ENCODE peak calls at places on chromosome 7, in six cellular contexts. G, J, S, F, I and Z are unnamed samples.

GRCh38 chr7:30752979-30753378 is 1.0 kb downstream of the INMT start:
- DNase-seq in G (peak), J (no peak), S (peak), F (no peak), I (no peak), Z (peak)

GRCh38 chr7:47574473-47575328 is 7.2 kb downstream of the TNS3 start:
- DNase-seq in G (no peak), J (no peak), S (no peak), F (no peak), I (no peak), Z (no peak)

GRCh38 chr7:27897001-27897400 is 157.0 kb downstream of the TAX1BP1 start:
- DNase-seq in G (no peak), J (no peak), S (peak), F (peak), I (no peak), Z (peak)

GRCh38 chr7:138091073-138091472 is 14.8 kb downstream of the AKR1D1 start:
- DNase-seq in G (no peak), J (no peak), S (no peak), F (no peak), I (peak), Z (no peak)

GRCh38 chr7:55592492-55592891 is 20.2 kb upstream of the VOPP1 start:
- DNase-seq in G (no peak), J (no peak), S (no peak), F (no peak), I (no peak), Z (no peak)

GRCh38 chr7:34275629-34276028 is 370.3 kb downstream of the BMPER start:
- DNase-seq in G (no peak), J (no peak), S (no peak), F (no peak), I (no peak), Z (no peak)

GRCh38 chr7:46747222-46747621 is 826.1 kb upstream of the IGFBP3 start:
- DNase-seq in G (no peak), J (no peak), S (no peak), F (peak), I (no peak), Z (peak)

GRCh38 chr7:91718071-91718470 is 162.4 kb downstream of the MTERF1 start:
- DNase-seq in G (no peak), J (no peak), S (peak), F (no peak), I (no peak), Z (no peak)

GRCh38 chr7:74525140-74525539 is 71.4 kb downstream of the GTF2IRD1 start:
- DNase-seq in G (no peak), J (no peak), S (no peak), F (no peak), I (no peak), Z (no peak)

GRCh38 chr7:135929249-135929648 is 47.9 kb downstream of the MTPN start:
- DNase-seq in G (no peak), J (no peak), S (peak), F (no peak), I (no peak), Z (peak)

GRCh38 chr7:47811632-47812380 is 136.5 kb downstream of the PKD1L1 start:
- DNase-seq in G (no peak), J (no peak), S (no peak), F (no peak), I (no peak), Z (no peak)

GRCh38 chr7:128833148-128833938 is 3.1 kb downstream of the FLNC start:
- DNase-seq in G (peak), J (no peak), S (peak), F (peak), I (peak), Z (peak)

GRCh38 chr7:115676080-115676479 is 354.5 kb downstream of the TFEC start:
- DNase-seq in G (peak), J (no peak), S (peak), F (peak), I (peak), Z (peak)

GRCh38 chr7:18408461-18408860 is 87.1 kb upstream of the HDAC9 start:
- DNase-seq in G (peak), J (no peak), S (peak), F (no peak), I (no peak), Z (no peak)

GRCh38 chr7:35035511-35035921 is 1.8 kb downstream of the DPY19L1 start:
- DNase-seq in G (peak), J (no peak), S (peak), F (peak), I (peak), Z (peak)

GRCh38 chr7:17095001-17095574 is 203.4 kb upstream of the AHR start:
- DNase-seq in G (peak), J (peak), S (peak), F (peak), I (no peak), Z (peak)

GRCh38 chr7:123538189-123538714 is 3.9 kb upstream of the IQUB start:
- DNase-seq in G (peak), J (peak), S (peak), F (no peak), I (no peak), Z (peak)

GRCh38 chr7:21948887-21949469 is 3.3 kb upstream of the CDCA7L start:
- DNase-seq in G (no peak), J (no peak), S (no peak), F (no peak), I (no peak), Z (no peak)

GRCh38 chr7:131627589-131628212 is 71.3 kb upstream of the PODXL start:
- DNase-seq in G (no peak), J (no peak), S (no peak), F (no peak), I (no peak), Z (no peak)

GRCh38 chr7:77426052-77426404 is 9.9 kb upstream of the GSAP start:
- DNase-seq in G (no peak), J (no peak), S (no peak), F (no peak), I (no peak), Z (peak)
- H3K4me3 ChIP-seq in G (peak), J (no peak), S (no peak), F (peak), I (no peak), Z (peak)

DNA sequence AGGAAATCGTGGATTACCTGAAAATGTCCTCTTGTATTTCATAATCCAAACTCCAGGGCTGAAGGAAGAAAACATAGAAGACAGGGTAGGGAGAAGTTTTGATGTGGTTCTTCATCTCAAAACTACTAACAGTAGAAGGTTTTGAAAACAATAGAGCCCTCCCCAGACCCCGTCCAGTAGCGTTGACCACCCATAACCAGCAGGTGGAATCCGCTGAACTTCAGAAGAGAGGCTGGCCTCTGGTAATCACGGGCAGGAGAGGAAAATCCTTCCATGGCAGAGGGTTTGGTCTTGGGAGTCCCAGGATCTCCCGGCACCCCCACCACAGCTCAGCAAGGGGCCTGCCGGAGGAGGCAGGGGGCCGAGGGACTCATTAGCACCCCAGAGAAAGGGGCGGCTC is 333.4 kb upstream of the RNF32 start:
- DNase-seq in G (no peak), J (no peak), S (no peak), F (no peak), I (no peak), Z (no peak)
- TF ChIP-seq CTCF in G (no peak), J (no peak), S (no peak), F (no peak), I (no peak), Z (no peak)

GRCh38 chr7:106346678-106347217 is 62.0 kb upstream of the NAMPT start:
- DNase-seq in G (peak), J (peak), S (peak), F (peak), I (no peak), Z (peak)

GRCh38 chr7:106347229-106347833 is 62.5 kb upstream of the NAMPT start:
- DNase-seq in G (no peak), J (no peak), S (no peak), F (no peak), I (no peak), Z (no peak)

GRCh38 chr7:106346167-106346677 is 61.4 kb upstream of the NAMPT start:
- DNase-seq in G (no peak), J (no peak), S (peak), F (no peak), I (no peak), Z (no peak)

GRCh38 chr7:106345421-106346166 is 60.8 kb upstream of the NAMPT start:
- DNase-seq in G (no peak), J (no peak), S (peak), F (no peak), I (no peak), Z (peak)

DNA sequence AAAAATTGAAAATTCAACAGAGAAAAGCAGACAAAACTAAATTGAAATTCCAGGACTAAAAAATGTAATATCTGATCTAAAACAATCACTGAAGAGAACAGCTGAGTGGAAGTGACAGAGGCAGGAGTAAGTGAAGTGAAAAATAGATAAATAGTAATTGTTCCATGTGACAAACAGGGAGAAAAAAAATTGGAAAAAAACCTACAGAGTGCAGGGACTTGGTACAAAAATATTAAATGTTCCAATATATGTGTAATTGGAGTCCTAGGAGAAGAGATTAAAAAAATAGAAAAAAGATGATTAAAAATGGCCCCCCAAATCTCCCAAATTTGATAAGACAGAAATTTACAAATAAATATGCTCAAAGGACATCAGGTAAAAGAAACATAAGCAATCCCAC is 63.4 kb upstream of the NAMPT start:
- DNase-seq in G (no peak), J (no peak), S (no peak), F (no peak), I (no peak), Z (no peak)
- H3K4me3 ChIP-seq in G (no peak), J (no peak), S (no peak), F (peak), I (no peak), Z (no peak)

DNA sequence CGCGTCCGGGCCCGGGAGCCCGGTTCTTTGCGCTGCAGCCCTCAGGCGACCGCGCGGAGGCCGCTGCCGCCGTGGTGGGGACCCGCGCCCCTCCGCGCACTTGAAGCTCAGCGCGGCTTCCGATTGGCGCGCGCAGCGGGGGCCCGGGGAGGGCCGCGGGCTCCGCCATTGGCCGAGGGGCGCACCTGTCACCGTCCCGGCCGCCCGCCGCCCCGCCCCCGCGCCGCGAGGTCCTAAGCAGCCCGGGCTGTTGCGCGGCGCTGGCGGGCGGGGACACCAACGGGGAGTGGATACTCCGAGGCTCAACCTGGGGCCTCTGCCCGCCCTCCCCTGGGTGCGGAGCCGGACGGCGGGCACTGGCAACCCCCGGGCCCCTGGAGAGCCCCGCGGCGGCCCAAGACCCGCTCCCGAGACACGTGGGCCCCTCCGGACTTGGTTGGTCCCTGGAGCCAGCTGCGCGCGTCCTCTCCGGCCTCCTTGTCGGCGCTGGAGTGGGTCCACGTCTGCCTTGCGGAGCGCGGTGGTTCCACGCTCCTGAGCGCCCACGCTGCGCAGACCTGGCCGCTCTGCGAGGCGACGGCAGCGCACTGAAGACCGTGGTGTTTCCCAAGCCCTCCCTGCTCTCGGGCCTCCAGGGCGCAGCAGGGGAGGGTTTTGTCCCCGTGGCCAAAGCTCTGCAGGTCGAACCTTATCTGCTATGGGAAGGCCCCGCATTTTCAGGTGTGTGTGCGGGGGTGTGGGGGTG is at the start of gene MNX1:
- DNase-seq in G (no peak), J (no peak), S (peak), F (peak), I (peak), Z (peak)
- TF ChIP-seq CTCF in G (no peak), J (no peak), S (no peak), F (no peak), I (no peak), Z (no peak)

DNA sequence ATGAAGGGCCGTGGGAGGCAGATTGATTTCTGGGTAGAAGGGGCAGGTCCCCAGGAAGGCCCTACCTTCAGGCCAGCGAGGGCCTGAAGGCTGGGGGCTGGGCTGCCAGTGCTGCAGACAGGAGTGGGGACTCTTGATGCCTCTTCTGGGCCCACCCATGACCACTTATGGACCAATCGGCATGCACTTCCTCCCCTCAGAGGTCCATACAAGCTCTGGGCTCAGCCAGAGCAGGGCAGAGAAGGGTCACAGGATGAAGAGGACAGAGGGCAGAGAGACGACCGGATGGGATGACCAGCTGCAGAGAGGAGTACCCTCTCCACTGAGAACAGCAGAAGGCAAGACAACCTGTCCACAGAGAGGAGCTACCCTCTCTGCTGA is 120.1 kb downstream of the DYNC2I1 start:
- DNase-seq in G (peak), J (no peak), S (no peak), F (no peak), I (peak), Z (no peak)
- H3K4me3 ChIP-seq in G (peak), J (no peak), S (no peak), F (peak), I (peak), Z (peak)

DNA sequence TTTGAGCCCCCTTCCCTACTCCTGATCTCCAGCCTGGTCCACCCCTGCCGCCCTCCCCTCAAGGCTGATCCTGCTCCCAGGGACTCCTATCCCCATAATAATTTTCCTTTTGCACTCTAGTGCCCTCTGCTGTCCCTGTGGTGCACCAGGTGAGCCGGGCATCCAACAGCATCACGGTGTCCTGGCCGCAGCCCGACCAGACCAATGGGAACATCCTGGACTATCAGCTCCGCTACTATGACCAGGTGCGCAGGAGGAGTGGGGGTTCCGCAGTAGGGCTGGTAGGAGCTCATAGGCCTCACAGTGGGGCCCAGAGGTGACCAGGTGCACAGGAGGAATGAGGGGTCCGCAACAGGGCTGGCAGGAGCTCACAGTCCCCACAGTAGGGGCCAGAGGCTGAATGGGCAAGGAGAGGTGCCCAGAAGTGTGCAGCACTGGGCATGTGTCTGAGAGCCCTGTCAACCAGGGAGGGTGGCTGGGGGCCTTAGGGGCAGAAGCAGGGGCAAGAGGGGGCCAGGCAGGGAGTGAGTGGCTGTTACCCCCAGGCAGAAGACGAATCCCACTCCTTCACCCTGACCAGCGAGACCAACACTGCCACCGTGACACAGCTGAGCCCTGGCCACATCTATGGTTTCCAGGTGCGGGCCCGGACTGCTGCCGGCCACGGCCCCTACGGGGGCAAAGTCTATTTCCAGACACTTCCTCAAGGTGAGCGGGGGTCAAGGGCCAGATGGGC is 11.7 kb downstream of the EPHB6 start:
- DNase-seq in G (no peak), J (no peak), S (peak), F (peak), I (peak), Z (peak)
- TF ChIP-seq CTCF in G (peak), J (peak), S (peak), F (peak), I (peak), Z (peak)

DNA sequence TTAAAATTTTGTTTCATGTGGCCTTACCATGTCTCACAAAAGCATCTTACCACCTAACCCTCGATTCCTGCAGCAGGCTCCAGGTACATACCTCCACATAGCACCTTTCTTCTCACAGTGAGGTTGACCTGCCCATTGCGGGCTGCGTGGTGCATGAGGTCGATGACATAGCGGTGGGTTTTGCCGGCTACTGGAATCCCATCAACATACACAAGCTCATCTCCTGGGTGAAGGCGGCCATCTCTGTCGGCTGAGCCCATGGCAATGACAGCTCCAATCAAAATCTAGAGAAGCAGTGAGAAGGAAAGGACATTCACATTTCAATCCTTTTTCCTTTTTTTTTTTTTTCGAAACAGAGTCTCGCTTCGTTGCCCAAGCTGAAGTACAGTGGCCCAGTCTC is 369.3 kb downstream of the PHTF2 start:
- DNase-seq in G (no peak), J (no peak), S (no peak), F (no peak), I (no peak), Z (no peak)
- H3K4me3 ChIP-seq in G (no peak), J (no peak), S (no peak), F (no peak), I (no peak), Z (no peak)

GRCh38 chr7:44375236-44375699 is 49.9 kb upstream of the CAMK2B start:
- DNase-seq in G (no peak), J (no peak), S (no peak), F (no peak), I (peak), Z (no peak)
- TF ChIP-seq CTCF in G (no peak), J (peak), S (no peak), F (peak), I (peak), Z (no peak)

GRCh38 chr7:43572516-43573049 is 10.3 kb upstream of the STK17A start:
- DNase-seq in G (peak), J (peak), S (peak), F (peak), I (no peak), Z (peak)
- H3K4me3 ChIP-seq in G (no peak), J (no peak), S (no peak), F (no peak), I (no peak), Z (no peak)

DNA sequence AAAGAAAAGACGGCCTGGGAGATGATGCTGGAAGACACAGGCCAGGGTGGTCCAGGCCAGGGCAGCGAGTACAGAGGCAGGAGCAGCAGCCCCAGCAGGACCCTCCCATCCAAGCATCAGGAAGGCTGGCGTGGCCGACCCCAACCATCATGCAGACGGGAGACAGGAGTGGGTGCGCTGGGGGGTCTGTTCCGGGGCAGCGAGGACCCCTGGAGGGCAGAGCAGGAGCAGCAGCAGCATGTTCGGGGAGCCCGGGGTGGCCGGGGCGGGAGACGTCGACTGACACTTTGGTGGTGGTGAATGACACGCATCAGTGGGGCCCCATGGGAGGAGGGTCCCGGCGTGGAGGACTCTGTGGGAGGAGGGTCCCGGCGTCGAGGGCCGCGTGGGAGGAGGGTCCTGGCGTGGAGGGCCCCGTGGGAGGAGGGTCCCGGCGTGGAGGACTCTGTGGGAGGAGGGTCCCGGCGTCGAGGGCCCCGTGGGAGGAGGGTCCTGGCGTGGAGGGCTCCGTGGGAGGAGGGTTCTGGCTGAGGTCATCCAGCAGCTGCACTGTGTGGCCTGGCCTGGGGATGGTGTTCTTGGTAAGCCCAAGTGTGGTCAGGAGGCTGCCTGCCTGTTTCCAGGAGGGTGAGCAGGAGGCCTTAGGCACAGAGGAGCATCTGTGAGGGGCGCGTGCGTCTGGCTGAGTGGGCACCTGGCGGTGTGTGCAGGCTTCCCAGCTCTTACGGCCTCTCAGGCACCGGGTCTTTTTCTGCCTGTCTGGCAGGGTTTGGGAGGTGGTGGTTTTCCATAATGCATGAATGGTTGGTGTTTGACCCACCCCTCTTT is 38.9 kb downstream of the FAM20C start:
- DNase-seq in G (no peak), J (no peak), S (peak), F (no peak), I (no peak), Z (no peak)
- TF ChIP-seq CTCF in G (peak), J (peak), S (peak), F (peak), I (peak), Z (peak)